ENCODE peak calls at places on chromosomes 16 and 17, in four cellular contexts. S is astrocyte; Z is PC-9; N is CD4-positive, alpha-beta T cell. E is an unnamed sample. For H3K9me3, the result is how much of the 10 kb centered on the place peaks cover.

GRCh38 chr16:4726616-4727015 is 7.5 kb downstream of the ANKS3 start:
- DNase-seq in S (no peak), Z (no peak), N (no peak), E (no peak)

GRCh38 chr17:61314368-61315078 is 85.1 kb upstream of the TBX2 start:
- DNase-seq in S (peak), Z (no peak), N (no peak), E (no peak)

GRCh38 chr16:14458576-14458975 is 171.5 kb downstream of the PARN start:
- DNase-seq in S (no peak), Z (no peak), N (no peak), E (no peak)

GRCh38 chr17:11898526-11899235 is 98.6 kb downstream of the ZNF18 start:
- DNase-seq in S (no peak), Z (no peak), N (no peak), E (no peak)

GRCh38 chr17:69997332-69997731 is 77.7 kb upstream of the KCNJ16 start:
- DNase-seq in S (no peak), Z (no peak), N (no peak), E (no peak)

GRCh38 chr17:62064791-62065563 is at the start of gene MED13:
- DNase-seq in S (no peak), Z (peak), N (peak), E (peak)

GRCh38 chr16:19460397-19460796 is 42.7 kb downstream of the TMC5 start:
- DNase-seq in S (no peak), Z (no peak), N (no peak), E (no peak)

GRCh38 chr16:70789231-70789926 is 11.6 kb downstream of the VAC14 start:
- DNase-seq in S (no peak), Z (no peak), N (no peak), E (no peak)

GRCh38 chr17:42132941-42133340 is 10.3 kb downstream of the HSPB9 start:
- DNase-seq in S (peak), Z (peak), N (no peak), E (no peak)

GRCh38 chr16:2520097-2520783 is at the start of gene AMDHD2:
- DNase-seq in S (peak), Z (peak), N (peak), E (peak)

GRCh38 chr16:75228143-75228976 is 9.6 kb downstream of the CTRB1 start:
- DNase-seq in S (no peak), Z (no peak), N (no peak), E (no peak)

GRCh38 chr17:75412455-75413317 is 7.2 kb upstream of the GRB2 start:
- DNase-seq in S (peak), Z (peak), N (peak), E (peak)

GRCh38 chr17:73292031-73292531 is 19.7 kb downstream of the CDC42EP4 start:
- DNase-seq in S (peak), Z (peak), N (no peak), E (no peak)

GRCh38 chr16:13077816-13078215 is 176.4 kb downstream of the SHISA9 start:
- DNase-seq in S (no peak), Z (no peak), N (no peak), E (no peak)

GRCh38 chr16:58732545-58733247 is 1.4 kb downstream of the GOT2 start:
- DNase-seq in S (peak), Z (no peak), N (no peak), E (no peak)

GRCh38 chr17:57284984-57285646 is 28.8 kb downstream of the MSI2 start:
- DNase-seq in S (peak), Z (no peak), N (peak), E (no peak)

GRCh38 chr17:60167095-60167741 is 17.4 kb downstream of the CA4 start:
- DNase-seq in S (no peak), Z (no peak), N (no peak), E (no peak)

GRCh38 chr17:69525920-69526841 is 111.7 kb downstream of the MAP2K6 start:
- DNase-seq in S (peak), Z (peak), N (no peak), E (no peak)

GRCh38 chr17:68580236-68580903 is 20.8 kb downstream of the FAM20A start:
- DNase-seq in S (peak), Z (no peak), N (no peak), E (no peak)

GRCh38 chr16:21950782-21951521 is 2.2 kb upstream of the UQCRC2 start:
- DNase-seq in S (peak), Z (peak), N (peak), E (no peak)

GRCh38 chr16:29784901-29785500 is 5.5 kb upstream of the KIF22 start:
- DNase-seq in S (peak), Z (no peak), N (peak), E (peak)

GRCh38 chr17:74019860-74020259 is 183.6 kb upstream of the RPL38 start:
- DNase-seq in S (no peak), Z (no peak), N (no peak), E (no peak)

GRCh38 chr17:28267720-28268609 is 51.0 kb upstream of the TMEM97 start:
- DNase-seq in S (no peak), Z (no peak), N (no peak), E (no peak)
- H3K9me3 ChIP-seq in S (under half), Z (under half), N (under half), E (under half)

DNA sequence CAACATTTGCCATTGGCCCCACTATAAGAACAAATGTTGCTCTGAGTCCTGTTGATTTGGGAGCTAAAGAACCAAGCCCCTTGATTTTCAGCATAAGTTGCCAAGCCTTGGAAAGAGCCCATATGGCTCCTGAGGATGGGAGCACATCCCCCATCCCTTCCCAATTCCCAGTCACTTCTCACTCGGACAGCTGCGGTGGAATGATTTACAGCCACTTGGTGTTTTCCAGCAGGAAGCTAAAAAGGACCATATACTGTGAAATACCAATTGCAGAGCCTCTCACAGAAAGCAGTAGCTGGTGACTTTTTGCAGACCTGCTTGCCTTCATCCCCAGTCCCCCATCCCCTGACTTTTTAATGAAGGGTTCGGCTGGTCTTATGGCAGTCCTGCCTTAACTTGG is 524.6 kb downstream of the GRIN2A start:
- DNase-seq in S (no peak), Z (no peak), N (no peak), E (no peak)
- H3K9me3 ChIP-seq in S (under half), Z (under half), N (under half), E (under half)

GRCh38 chr16:15967223-15967546 is 17.8 kb downstream of the ABCC1 start:
- DNase-seq in S (no peak), Z (no peak), N (no peak), E (no peak)
- H3K9me3 ChIP-seq in S (under half), Z (under half), N (under half), E (under half)

GRCh38 chr16:31893824-31894223 is 20.2 kb downstream of the ZNF267 start:
- DNase-seq in S (no peak), Z (no peak), N (no peak), E (no peak)

GRCh38 chr16:31897283-31897682 is 23.7 kb downstream of the ZNF267 start:
- DNase-seq in S (no peak), Z (no peak), N (no peak), E (no peak)

DNA sequence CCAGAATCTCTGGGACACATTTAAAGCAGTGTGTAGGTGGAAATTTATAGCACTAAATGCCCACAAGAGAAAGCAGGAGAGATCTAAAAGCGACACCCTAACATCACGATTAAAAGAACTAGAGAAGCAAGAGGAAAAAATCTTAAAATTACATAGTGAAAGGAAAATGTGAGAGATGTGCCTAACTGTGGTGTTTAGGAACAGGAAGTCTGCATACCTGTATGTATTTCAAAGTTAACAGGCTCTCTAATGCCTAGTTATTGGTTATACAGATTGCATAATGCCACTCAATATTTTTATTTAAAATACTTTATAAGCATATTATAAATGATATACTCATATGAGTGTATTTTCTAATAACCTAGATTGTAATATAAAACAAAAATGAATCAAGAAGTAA is 25.9 kb downstream of the ZNF267 start:
- DNase-seq in S (no peak), Z (no peak), N (no peak), E (no peak)
- H3K9me3 ChIP-seq in S (under half), Z (under half), N (under half), E (under half)

GRCh38 chr16:31780342-31780741 is 93.3 kb upstream of the ZNF267 start:
- DNase-seq in S (no peak), Z (no peak), N (no peak), E (no peak)
- H3K9me3 ChIP-seq in S (under half), Z (under half), N (half or more), E (under half)

DNA sequence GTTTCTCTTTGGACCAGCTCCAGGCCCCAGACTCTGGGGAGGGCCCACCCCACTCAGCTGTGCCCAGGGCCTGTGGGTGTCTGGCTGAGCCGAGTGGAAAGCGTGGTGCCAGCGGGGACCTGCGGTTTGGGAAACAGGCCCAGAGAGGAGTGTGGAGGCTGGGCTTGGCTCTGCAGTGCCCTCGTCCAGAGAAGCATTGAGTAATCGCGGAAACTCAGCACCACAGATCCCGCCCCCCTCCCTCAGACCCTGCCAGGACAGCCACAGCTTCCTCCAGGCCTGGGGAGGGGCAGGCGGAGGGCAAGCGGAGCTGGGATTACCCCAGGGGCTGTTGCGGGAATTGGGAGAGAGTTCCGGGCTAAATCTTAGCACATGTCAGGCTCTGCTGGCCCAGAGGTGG is 14.6 kb upstream of the PITPNA start:
- DNase-seq in S (peak), Z (peak), N (no peak), E (no peak)
- H3K9me3 ChIP-seq in S (under half), Z (under half), N (under half), E (under half)

GRCh38 chr16:35747658-35748455 is 2288.4 kb downstream of the TP53TG3F start:
- DNase-seq in S (no peak), Z (no peak), N (no peak), E (no peak)

GRCh38 chr16:35746963-35747657 is 2287.7 kb downstream of the TP53TG3F start:
- DNase-seq in S (no peak), Z (no peak), N (no peak), E (no peak)

GRCh38 chr16:35745191-35745590 is 2285.8 kb downstream of the TP53TG3F start:
- DNase-seq in S (no peak), Z (no peak), N (no peak), E (no peak)

GRCh38 chr16:35745821-35746248 is 2286.4 kb downstream of the TP53TG3F start:
- DNase-seq in S (no peak), Z (no peak), N (no peak), E (no peak)

GRCh38 chr16:35746281-35746962 is 2287.0 kb downstream of the TP53TG3F start:
- DNase-seq in S (no peak), Z (no peak), N (no peak), E (no peak)
- H3K9me3 ChIP-seq in S (under half), Z (under half), N (half or more), E (under half)

GRCh38 chr16:35735403-35736251 is 2276.2 kb downstream of the TP53TG3F start:
- DNase-seq in S (no peak), Z (no peak), N (no peak), E (no peak)
- H3K9me3 ChIP-seq in S (under half), Z (under half), N (under half), E (under half)

GRCh38 chr17:53543363-53543927 is 279.3 kb upstream of the KIF2B start:
- DNase-seq in S (no peak), Z (no peak), N (no peak), E (no peak)

GRCh38 chr17:53538129-53538617 is 284.6 kb upstream of the KIF2B start:
- DNase-seq in S (no peak), Z (no peak), N (no peak), E (no peak)
- H3K9me3 ChIP-seq in S (under half), Z (under half), N (under half), E (under half)